ENCODE peak calls at places on chromosomes 7 and 10, in eight cellular contexts. One of them, this sample, is unnamed.

GRCh38 chr10:11689945-11690736 is 52.0 kb upstream of the ECHDC3 start:
- DNase-seq in AG09319: no peak
- DNase-seq in body of pancreas: peak
- DNase-seq in tibial artery: no peak
- DNase-seq in left ventricle myocardium inferior: no peak
- DNase-seq in nephron progenitor cell: no peak
- DNase-seq in tibial nerve: no peak
- DNase-seq in endothelial cell: no peak
- DNase-seq in this sample: no peak

GRCh38 chr7:70104243-70104642 is 506.0 kb downstream of the AUTS2 start:
- DNase-seq in AG09319: no peak
- DNase-seq in body of pancreas: no peak
- DNase-seq in tibial artery: no peak
- DNase-seq in left ventricle myocardium inferior: no peak
- DNase-seq in nephron progenitor cell: no peak
- DNase-seq in tibial nerve: no peak
- DNase-seq in endothelial cell: no peak
- DNase-seq in this sample: no peak

GRCh38 chr7:106071999-106072714 is 40.0 kb downstream of the SYPL1 start:
- DNase-seq in AG09319: no peak
- DNase-seq in body of pancreas: peak
- DNase-seq in tibial artery: no peak
- DNase-seq in left ventricle myocardium inferior: no peak
- DNase-seq in nephron progenitor cell: no peak
- DNase-seq in tibial nerve: no peak
- DNase-seq in endothelial cell: no peak
- DNase-seq in this sample: no peak

GRCh38 chr10:131018886-131019500 is 292.5 kb downstream of the TCERG1L start:
- DNase-seq in AG09319: no peak
- DNase-seq in body of pancreas: no peak
- DNase-seq in tibial artery: peak
- DNase-seq in left ventricle myocardium inferior: no peak
- DNase-seq in nephron progenitor cell: no peak
- DNase-seq in tibial nerve: no peak
- DNase-seq in endothelial cell: no peak
- DNase-seq in this sample: no peak

GRCh38 chr7:124085168-124085567 is 52.3 kb upstream of the TMEM229A start:
- DNase-seq in AG09319: no peak
- DNase-seq in body of pancreas: peak
- DNase-seq in tibial artery: no peak
- DNase-seq in left ventricle myocardium inferior: no peak
- DNase-seq in nephron progenitor cell: no peak
- DNase-seq in tibial nerve: no peak
- DNase-seq in endothelial cell: no peak
- DNase-seq in this sample: no peak

GRCh38 chr10:29495366-29495765 is 139.4 kb downstream of the SVIL start:
- DNase-seq in AG09319: no peak
- DNase-seq in body of pancreas: no peak
- DNase-seq in tibial artery: no peak
- DNase-seq in left ventricle myocardium inferior: no peak
- DNase-seq in nephron progenitor cell: no peak
- DNase-seq in tibial nerve: no peak
- DNase-seq in endothelial cell: no peak
- DNase-seq in this sample: no peak

GRCh38 chr10:68223535-68224165 is 8.3 kb downstream of the ATOH7 start:
- DNase-seq in AG09319: no peak
- DNase-seq in body of pancreas: no peak
- DNase-seq in tibial artery: no peak
- DNase-seq in left ventricle myocardium inferior: no peak
- DNase-seq in nephron progenitor cell: no peak
- DNase-seq in tibial nerve: no peak
- DNase-seq in endothelial cell: no peak
- DNase-seq in this sample: no peak

GRCh38 chr10:27285093-27285492 is 44.5 kb upstream of the ACBD5 start:
- DNase-seq in AG09319: no peak
- DNase-seq in body of pancreas: no peak
- DNase-seq in tibial artery: no peak
- DNase-seq in left ventricle myocardium inferior: no peak
- DNase-seq in nephron progenitor cell: no peak
- DNase-seq in tibial nerve: no peak
- DNase-seq in endothelial cell: no peak
- DNase-seq in this sample: no peak

GRCh38 chr10:131736321-131736980 is 164.4 kb upstream of the PPP2R2D start:
- DNase-seq in AG09319: no peak
- DNase-seq in body of pancreas: no peak
- DNase-seq in tibial artery: peak
- DNase-seq in left ventricle myocardium inferior: no peak
- DNase-seq in nephron progenitor cell: no peak
- DNase-seq in tibial nerve: no peak
- DNase-seq in endothelial cell: no peak
- DNase-seq in this sample: no peak

GRCh38 chr7:134660242-134660785 is 13.7 kb downstream of the BPGM start:
- DNase-seq in AG09319: no peak
- DNase-seq in body of pancreas: no peak
- DNase-seq in tibial artery: no peak
- DNase-seq in left ventricle myocardium inferior: no peak
- DNase-seq in nephron progenitor cell: no peak
- DNase-seq in tibial nerve: no peak
- DNase-seq in endothelial cell: no peak
- DNase-seq in this sample: no peak

GRCh38 chr7:101567231-101567630 is 61.9 kb downstream of the MYL10 start:
- DNase-seq in AG09319: no peak
- DNase-seq in body of pancreas: no peak
- DNase-seq in tibial artery: peak
- DNase-seq in left ventricle myocardium inferior: no peak
- DNase-seq in nephron progenitor cell: no peak
- DNase-seq in tibial nerve: no peak
- DNase-seq in endothelial cell: no peak
- DNase-seq in this sample: no peak

GRCh38 chr10:98138031-98138430 is 3.6 kb downstream of the R3HCC1L start:
- DNase-seq in AG09319: no peak
- DNase-seq in body of pancreas: no peak
- DNase-seq in tibial artery: no peak
- DNase-seq in left ventricle myocardium inferior: no peak
- DNase-seq in nephron progenitor cell: no peak
- DNase-seq in tibial nerve: no peak
- DNase-seq in endothelial cell: no peak
- DNase-seq in this sample: no peak

GRCh38 chr10:84517455-84518046 is 189.2 kb downstream of the CCSER2 start:
- DNase-seq in AG09319: no peak
- DNase-seq in body of pancreas: no peak
- DNase-seq in tibial artery: no peak
- DNase-seq in left ventricle myocardium inferior: no peak
- DNase-seq in nephron progenitor cell: no peak
- DNase-seq in tibial nerve: no peak
- DNase-seq in endothelial cell: no peak
- DNase-seq in this sample: no peak

GRCh38 chr10:77881222-77881621 is 45.3 kb downstream of the DLG5 start:
- DNase-seq in AG09319: no peak
- DNase-seq in body of pancreas: no peak
- DNase-seq in tibial artery: no peak
- DNase-seq in left ventricle myocardium inferior: no peak
- DNase-seq in nephron progenitor cell: no peak
- DNase-seq in tibial nerve: no peak
- DNase-seq in endothelial cell: no peak
- DNase-seq in this sample: no peak

GRCh38 chr7:101171442-101171837 is 6.1 kb upstream of the VGF start:
- DNase-seq in AG09319: no peak
- DNase-seq in body of pancreas: no peak
- DNase-seq in tibial artery: no peak
- DNase-seq in left ventricle myocardium inferior: no peak
- DNase-seq in nephron progenitor cell: no peak
- DNase-seq in tibial nerve: no peak
- DNase-seq in endothelial cell: no peak
- DNase-seq in this sample: no peak

GRCh38 chr7:20835111-20835750 is 48.5 kb upstream of the SP8 start:
- DNase-seq in AG09319: no peak
- DNase-seq in body of pancreas: no peak
- DNase-seq in tibial artery: no peak
- DNase-seq in left ventricle myocardium inferior: no peak
- DNase-seq in nephron progenitor cell: no peak
- DNase-seq in tibial nerve: no peak
- DNase-seq in endothelial cell: no peak
- DNase-seq in this sample: no peak

GRCh38 chr10:99560277-99561126 is 27.8 kb downstream of the NKX2-3 start:
- DNase-seq in AG09319: peak
- DNase-seq in body of pancreas: peak
- DNase-seq in tibial artery: no peak
- DNase-seq in left ventricle myocardium inferior: no peak
- DNase-seq in nephron progenitor cell: peak
- DNase-seq in tibial nerve: peak
- DNase-seq in endothelial cell: peak
- DNase-seq in this sample: no peak

GRCh38 chr10:14185501-14186045 is 145.2 kb downstream of the FRMD4A start:
- DNase-seq in AG09319: no peak
- DNase-seq in body of pancreas: no peak
- DNase-seq in tibial artery: no peak
- DNase-seq in left ventricle myocardium inferior: no peak
- DNase-seq in nephron progenitor cell: peak
- DNase-seq in tibial nerve: no peak
- DNase-seq in endothelial cell: peak
- DNase-seq in this sample: no peak

GRCh38 chr10:70053896-70054641 is 1.4 kb downstream of the MACROH2A2 start:
- DNase-seq in AG09319: no peak
- DNase-seq in body of pancreas: peak
- DNase-seq in tibial artery: no peak
- DNase-seq in left ventricle myocardium inferior: peak
- DNase-seq in nephron progenitor cell: peak
- DNase-seq in tibial nerve: no peak
- DNase-seq in endothelial cell: peak
- DNase-seq in this sample: peak
- TF ChIP-seq CTCF in AG09319: peak
- TF ChIP-seq CTCF in body of pancreas: peak
- TF ChIP-seq CTCF in tibial artery: no peak
- TF ChIP-seq CTCF in left ventricle myocardium inferior: peak
- TF ChIP-seq CTCF in nephron progenitor cell: peak
- TF ChIP-seq CTCF in tibial nerve: no peak
- TF ChIP-seq CTCF in endothelial cell: peak
- TF ChIP-seq CTCF in this sample: peak

DNA sequence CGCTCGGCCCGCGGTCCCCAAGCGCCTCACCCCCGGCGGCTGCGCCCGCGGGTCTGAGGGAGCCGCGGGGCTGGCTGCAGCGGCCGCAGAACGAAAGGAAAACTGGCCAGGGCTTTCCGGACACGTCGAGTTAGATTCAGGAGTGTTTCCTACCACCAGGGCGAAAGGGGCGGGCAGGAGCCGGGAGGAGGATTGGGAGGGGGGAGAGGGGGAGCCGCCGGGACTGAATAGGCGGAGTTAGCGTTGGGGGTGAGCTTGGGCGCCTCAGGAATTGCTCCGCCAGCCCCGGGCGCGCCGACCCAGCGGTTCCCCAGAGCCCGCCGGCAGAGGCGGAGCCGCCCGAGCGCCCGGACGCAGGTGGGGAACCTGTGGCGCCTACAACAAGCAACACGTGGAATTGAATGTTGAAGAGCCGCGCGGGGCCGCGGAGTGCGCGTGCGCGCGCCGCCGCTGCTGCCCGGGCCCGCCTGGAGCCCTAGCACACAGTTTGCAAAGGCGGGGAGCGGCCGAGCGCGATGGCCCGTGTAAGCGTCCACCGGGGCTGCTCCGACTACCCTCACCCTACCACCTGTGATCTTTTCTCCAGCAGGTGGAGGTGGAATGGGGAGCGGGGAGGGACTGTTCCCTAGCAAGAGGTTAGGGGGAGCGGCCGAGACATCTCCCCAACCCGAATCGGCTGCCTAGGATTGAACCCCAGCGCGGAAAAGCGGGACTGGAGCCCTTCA is at the start of gene CADPS2:
- DNase-seq in AG09319: peak
- DNase-seq in body of pancreas: peak
- DNase-seq in tibial artery: peak
- DNase-seq in left ventricle myocardium inferior: peak
- DNase-seq in nephron progenitor cell: peak
- DNase-seq in tibial nerve: peak
- DNase-seq in endothelial cell: peak
- DNase-seq in this sample: no peak
- TF ChIP-seq CTCF in AG09319: peak
- TF ChIP-seq CTCF in body of pancreas: peak
- TF ChIP-seq CTCF in tibial artery: peak
- TF ChIP-seq CTCF in left ventricle myocardium inferior: peak
- TF ChIP-seq CTCF in nephron progenitor cell: no peak
- TF ChIP-seq CTCF in tibial nerve: peak
- TF ChIP-seq CTCF in endothelial cell: no peak
- TF ChIP-seq CTCF in this sample: peak

DNA sequence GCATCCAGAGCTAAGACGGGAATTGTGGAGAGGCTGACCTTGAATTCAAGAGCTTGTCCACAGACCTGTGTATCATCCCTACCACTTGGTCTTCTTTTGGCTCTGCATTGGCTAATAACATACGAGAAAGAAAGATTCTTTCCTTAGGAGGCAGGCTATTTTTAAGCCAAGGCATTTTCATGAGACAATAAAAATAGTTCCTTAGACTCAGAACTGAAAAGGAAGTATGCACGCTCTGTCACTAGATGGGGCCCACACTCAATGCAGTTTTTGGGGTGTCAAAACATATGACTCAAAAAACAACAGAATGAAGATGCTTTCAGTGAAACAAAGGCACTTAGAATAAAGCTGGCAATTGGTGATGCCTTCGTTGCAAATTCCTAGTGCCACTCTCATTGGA is 265.9 kb upstream of the DGKB start:
- DNase-seq in AG09319: no peak
- DNase-seq in body of pancreas: no peak
- DNase-seq in tibial artery: no peak
- DNase-seq in left ventricle myocardium inferior: no peak
- DNase-seq in nephron progenitor cell: no peak
- DNase-seq in tibial nerve: no peak
- DNase-seq in endothelial cell: no peak
- DNase-seq in this sample: no peak
- TF ChIP-seq CTCF in AG09319: no peak
- TF ChIP-seq CTCF in body of pancreas: no peak
- TF ChIP-seq CTCF in tibial artery: no peak
- TF ChIP-seq CTCF in left ventricle myocardium inferior: no peak
- TF ChIP-seq CTCF in nephron progenitor cell: no peak
- TF ChIP-seq CTCF in tibial nerve: no peak
- TF ChIP-seq CTCF in endothelial cell: no peak
- TF ChIP-seq CTCF in this sample: peak

DNA sequence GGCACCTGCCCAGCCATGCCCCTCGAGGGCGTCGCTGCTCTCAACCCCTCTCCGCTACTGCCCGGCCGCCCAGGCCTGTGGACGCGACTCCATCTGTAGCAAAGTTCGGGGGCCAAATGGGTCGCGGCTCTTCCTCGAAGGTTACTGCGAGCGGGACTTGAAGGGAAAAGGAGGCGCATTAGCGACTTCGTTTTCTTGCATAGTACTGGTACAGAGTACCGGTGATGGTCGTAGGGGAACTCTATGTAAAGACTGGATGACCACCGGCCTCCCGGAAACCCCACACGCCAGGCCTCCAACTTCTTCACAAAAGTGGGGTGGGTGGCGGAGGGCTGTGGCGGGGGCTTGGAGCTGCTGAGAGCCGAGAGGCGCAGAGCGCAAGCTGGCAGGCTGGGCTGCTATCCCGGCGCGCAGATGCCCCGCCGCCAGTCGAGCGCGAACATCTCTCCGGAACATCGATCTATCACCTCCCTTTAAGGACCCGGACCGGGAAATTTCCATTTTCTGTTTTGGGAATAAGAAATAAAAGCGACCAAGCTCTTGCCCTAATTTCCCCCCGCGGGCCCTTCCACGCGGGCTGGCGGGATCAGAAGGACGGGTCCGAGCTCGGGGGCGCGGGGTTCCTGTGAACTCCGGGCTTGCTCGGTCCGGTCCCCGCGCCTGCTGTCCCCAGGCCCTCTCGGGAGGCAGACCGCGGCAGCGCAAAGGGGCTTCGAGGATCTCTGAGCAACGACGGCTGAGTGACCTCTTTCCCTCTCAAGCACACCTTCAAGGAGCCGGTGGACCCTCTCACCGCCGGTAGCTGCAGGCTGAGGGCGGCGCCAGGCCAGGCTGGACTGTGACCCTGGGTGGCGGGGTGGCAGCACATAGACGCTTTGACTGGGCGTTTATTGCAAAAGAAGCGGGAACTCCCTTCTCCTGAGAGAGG is 12.2 kb upstream of the FEZF1 start:
- DNase-seq in AG09319: no peak
- DNase-seq in body of pancreas: no peak
- DNase-seq in tibial artery: no peak
- DNase-seq in left ventricle myocardium inferior: no peak
- DNase-seq in nephron progenitor cell: peak
- DNase-seq in tibial nerve: no peak
- DNase-seq in endothelial cell: peak
- DNase-seq in this sample: no peak
- TF ChIP-seq CTCF in AG09319: no peak
- TF ChIP-seq CTCF in body of pancreas: no peak
- TF ChIP-seq CTCF in tibial artery: no peak
- TF ChIP-seq CTCF in left ventricle myocardium inferior: no peak
- TF ChIP-seq CTCF in nephron progenitor cell: no peak
- TF ChIP-seq CTCF in tibial nerve: no peak
- TF ChIP-seq CTCF in endothelial cell: no peak
- TF ChIP-seq CTCF in this sample: no peak